ENCODE peak calls at places on chromosomes 3 and 15, in seven cellular contexts. One of them, this sample, is unnamed.

GRCh38 chr3:72343078-72343477 is 505.2 kb downstream of the SHQ1 start:
- DNase-seq in NCI-H1694 treated with DMSO at 0.1 percent for 48 hours: no peak
- DNase-seq in T-helper 17 cell: no peak
- DNase-seq in H9: no peak
- DNase-seq in anterior cingulate cortex: no peak
- DNase-seq in T47D: no peak
- DNase-seq in adrenal gland: no peak
- DNase-seq in this sample: no peak

GRCh38 chr3:125213946-125214542 is 1.5 kb upstream of the SLC12A8 start:
- DNase-seq in NCI-H1694 treated with DMSO at 0.1 percent for 48 hours: no peak
- DNase-seq in T-helper 17 cell: no peak
- DNase-seq in H9: no peak
- DNase-seq in anterior cingulate cortex: no peak
- DNase-seq in T47D: no peak
- DNase-seq in adrenal gland: no peak
- DNase-seq in this sample: no peak

GRCh38 chr15:48798319-48798718 is 12.6 kb downstream of the CEP152 start:
- DNase-seq in NCI-H1694 treated with DMSO at 0.1 percent for 48 hours: no peak
- DNase-seq in T-helper 17 cell: no peak
- DNase-seq in H9: peak
- DNase-seq in anterior cingulate cortex: no peak
- DNase-seq in T47D: no peak
- DNase-seq in adrenal gland: no peak
- DNase-seq in this sample: no peak

GRCh38 chr15:48563944-48564343 is 81.6 kb downstream of the FBN1 start:
- DNase-seq in NCI-H1694 treated with DMSO at 0.1 percent for 48 hours: no peak
- DNase-seq in T-helper 17 cell: no peak
- DNase-seq in H9: no peak
- DNase-seq in anterior cingulate cortex: no peak
- DNase-seq in T47D: no peak
- DNase-seq in adrenal gland: no peak
- DNase-seq in this sample: no peak

GRCh38 chr3:173214576-173214975 is 73.5 kb upstream of the SPATA16 start:
- DNase-seq in NCI-H1694 treated with DMSO at 0.1 percent for 48 hours: no peak
- DNase-seq in T-helper 17 cell: no peak
- DNase-seq in H9: no peak
- DNase-seq in anterior cingulate cortex: no peak
- DNase-seq in T47D: no peak
- DNase-seq in adrenal gland: no peak
- DNase-seq in this sample: no peak

GRCh38 chr3:31242561-31242960 is 290.2 kb upstream of the STT3B start:
- DNase-seq in NCI-H1694 treated with DMSO at 0.1 percent for 48 hours: no peak
- DNase-seq in T-helper 17 cell: no peak
- DNase-seq in H9: no peak
- DNase-seq in anterior cingulate cortex: no peak
- DNase-seq in T47D: no peak
- DNase-seq in adrenal gland: no peak
- DNase-seq in this sample: no peak

GRCh38 chr3:100932491-100932890 is 60.7 kb downstream of the ABI3BP start:
- DNase-seq in NCI-H1694 treated with DMSO at 0.1 percent for 48 hours: no peak
- DNase-seq in T-helper 17 cell: no peak
- DNase-seq in H9: no peak
- DNase-seq in anterior cingulate cortex: no peak
- DNase-seq in T47D: no peak
- DNase-seq in adrenal gland: no peak
- DNase-seq in this sample: no peak

GRCh38 chr15:82021992-82022391 is 23.8 kb downstream of the MEX3B start:
- DNase-seq in NCI-H1694 treated with DMSO at 0.1 percent for 48 hours: peak
- DNase-seq in T-helper 17 cell: no peak
- DNase-seq in H9: no peak
- DNase-seq in anterior cingulate cortex: no peak
- DNase-seq in T47D: no peak
- DNase-seq in adrenal gland: no peak
- DNase-seq in this sample: no peak

GRCh38 chr15:29888651-29889050 is 66.4 kb upstream of the TJP1 start:
- DNase-seq in NCI-H1694 treated with DMSO at 0.1 percent for 48 hours: no peak
- DNase-seq in T-helper 17 cell: no peak
- DNase-seq in H9: no peak
- DNase-seq in anterior cingulate cortex: no peak
- DNase-seq in T47D: no peak
- DNase-seq in adrenal gland: no peak
- DNase-seq in this sample: peak

GRCh38 chr15:90165659-90166489 is 35.3 kb upstream of the SEMA4B start:
- DNase-seq in NCI-H1694 treated with DMSO at 0.1 percent for 48 hours: no peak
- DNase-seq in T-helper 17 cell: no peak
- DNase-seq in H9: peak
- DNase-seq in anterior cingulate cortex: no peak
- DNase-seq in T47D: no peak
- DNase-seq in adrenal gland: peak
- DNase-seq in this sample: peak

GRCh38 chr3:15055019-15055557 is 10.0 kb downstream of the MRPS25 start:
- DNase-seq in NCI-H1694 treated with DMSO at 0.1 percent for 48 hours: no peak
- DNase-seq in T-helper 17 cell: no peak
- DNase-seq in H9: no peak
- DNase-seq in anterior cingulate cortex: no peak
- DNase-seq in T47D: no peak
- DNase-seq in adrenal gland: no peak
- DNase-seq in this sample: no peak

GRCh38 chr3:138461696-138462295 is 27.4 kb downstream of the ESYT3 start:
- DNase-seq in NCI-H1694 treated with DMSO at 0.1 percent for 48 hours: no peak
- DNase-seq in T-helper 17 cell: no peak
- DNase-seq in H9: peak
- DNase-seq in anterior cingulate cortex: no peak
- DNase-seq in T47D: no peak
- DNase-seq in adrenal gland: no peak
- DNase-seq in this sample: no peak

This sample was measured in Right ventricle myocardium superior.